ENCODE peak calls at places on chromosome 20, in five cellular contexts. F is left ventricle myocardium superior, V is small intestine, I is MCF 10A, J is dermis microvascular lymphatic vessel endothelial cell. X is an unnamed sample.

GRCh38 chr20:54668271-54669053 is 193.1 kb downstream of the DOK5 start:
- DNase-seq in F (no peak), V (peak), I (peak), J (no peak), X (no peak)

GRCh38 chr20:25044261-25044560 is 13.7 kb downstream of the ACSS1 start:
- DNase-seq in F (peak), V (no peak), I (no peak), J (no peak), X (no peak)

GRCh38 chr20:4633780-4634179 is 87.9 kb upstream of the PRND start:
- DNase-seq in F (no peak), V (peak), I (peak), J (no peak), X (no peak)

GRCh38 chr20:37357481-37358365 is 11.8 kb downstream of the SRC start:
- DNase-seq in F (no peak), V (no peak), I (no peak), J (no peak), X (no peak)

GRCh38 chr20:11389188-11389587 is 528.5 kb upstream of the BTBD3 start:
- DNase-seq in F (no peak), V (no peak), I (peak), J (no peak), X (no peak)

GRCh38 chr20:653110-653589 is at the start of gene SRXN1:
- DNase-seq in F (peak), V (peak), I (peak), J (peak), X (peak)

GRCh38 chr20:56875052-56875663 is 246.1 kb downstream of the TFAP2C start:
- DNase-seq in F (no peak), V (no peak), I (peak), J (no peak), X (no peak)

GRCh38 chr20:31913431-31914157 is 38.3 kb downstream of the PDRG1 start:
- DNase-seq in F (no peak), V (no peak), I (no peak), J (no peak), X (no peak)

GRCh38 chr20:51156041-51156795 is 133.3 kb upstream of the KCNG1 start:
- DNase-seq in F (no peak), V (no peak), I (peak), J (no peak), X (no peak)

GRCh38 chr20:16785221-16785620 is 37.1 kb downstream of the OTOR start:
- DNase-seq in F (no peak), V (no peak), I (no peak), J (no peak), X (no peak)

GRCh38 chr20:326645-327031 is 1.3 kb downstream of the SOX12 start:
- DNase-seq in F (peak), V (no peak), I (peak), J (no peak), X (no peak)

GRCh38 chr20:2930538-2930937 is 57.3 kb downstream of the PTPRA start:
- DNase-seq in F (no peak), V (no peak), I (no peak), J (no peak), X (no peak)

GRCh38 chr20:36823126-36823525 is 49.6 kb upstream of the DSN1 start:
- DNase-seq in F (no peak), V (no peak), I (no peak), J (no peak), X (no peak)

GRCh38 chr20:34362502-34363061 is 491 bp upstream of the ITCH start:
- DNase-seq in F (no peak), V (no peak), I (no peak), J (no peak), X (no peak)

GRCh38 chr20:17568045-17568788 is 1.7 kb upstream of the DSTN start:
- DNase-seq in F (no peak), V (no peak), I (no peak), J (no peak), X (no peak)

GRCh38 chr20:24850206-24850605 is 98.9 kb upstream of the CST7 start:
- DNase-seq in F (no peak), V (no peak), I (no peak), J (no peak), X (no peak)

GRCh38 chr20:50232651-50233324 is 42.2 kb downstream of the CEBPB start:
- DNase-seq in F (no peak), V (no peak), I (no peak), J (no peak), X (no peak)

GRCh38 chr20:34111057-34111711 is 859 bp downstream of the EIF2S2 start:
- DNase-seq in F (no peak), V (peak), I (peak), J (peak), X (no peak)

GRCh38 chr20:40706977-40707582 is 18.0 kb upstream of the MAFB start:
- DNase-seq in F (no peak), V (peak), I (no peak), J (no peak), X (no peak)

GRCh38 chr20:10771435-10772140 is 97.8 kb upstream of the JAG1 start:
- DNase-seq in F (no peak), V (no peak), I (no peak), J (no peak), X (no peak)

GRCh38 chr20:33442136-33443005 is 1.2 kb downstream of the SNTA1 start:
- DNase-seq in F (peak), V (no peak), I (no peak), J (no peak), X (no peak)

GRCh38 chr20:62875419-62876355 is 14.1 kb upstream of the TCFL5 start:
- DNase-seq in F (peak), V (peak), I (peak), J (peak), X (no peak)

GRCh38 chr20:36312724-36313441 is 6.7 kb downstream of the DLGAP4 start:
- DNase-seq in F (no peak), V (no peak), I (no peak), J (no peak), X (no peak)

GRCh38 chr20:37704955-37705354 is 11.1 kb downstream of the CTNNBL1 start:
- DNase-seq in F (no peak), V (no peak), I (no peak), J (no peak), X (no peak)

X was measured in activated effector memory CD4-positive, alpha-beta T cell treated with Interleukin-2 at 50 U/mL for 16 hours.